ENCODE peak calls at places on chromosomes 6 and 20, in ten cellular contexts. R is tibial artery, U is right atrium auricular region, V is transverse colon, B is IMR-90, A is heart right ventricle, F is SK-N-SH, N is cardiac muscle cell, H is hepatocyte, S is heart left ventricle. M is an unnamed sample.
A peak's percentile ranks its signal among the peaks of the same experiment; 100 is the strongest.

GRCh38 chr6:137902721-137903120 is 35.7 kb downstream of the TNFAIP3 start:
- DNase-seq in U (no peak), R (no peak), F (no peak), H (no peak), N (no peak), B (no peak), A (no peak), S (no peak), V (no peak), M (no peak)

GRCh38 chr6:166415306-166415705 is 32.6 kb upstream of the MPC1 start:
- DNase-seq in R (no peak), A (no peak), F (no peak), V (peak; percentile 33), N (no peak), U (no peak), H (no peak), S (no peak), B (no peak), M (no peak)

GRCh38 chr20:32077192-32077591 is 25.1 kb downstream of the HCK start:
- DNase-seq in A (no peak), S (no peak), N (no peak), R (no peak), B (no peak), U (no peak), F (no peak), V (no peak), H (no peak), M (no peak)

GRCh38 chr6:52994031-52994788 is 874 bp downstream of the GSTA4 start:
- DNase-seq in R (no peak), A (peak; percentile 22), N (peak; percentile 55), F (peak; percentile 38), H (peak; percentile 45), S (peak; percentile 29), B (peak; percentile 51), U (no peak), V (peak; percentile 19), M (no peak)

GRCh38 chr6:44086931-44087574 is 40.2 kb downstream of the MRPL14 start:
- DNase-seq in U (no peak), H (peak; percentile 52), F (peak; percentile 80), S (peak; percentile 46), A (no peak), B (no peak), R (no peak), N (peak; percentile 44), V (no peak), M (no peak)

GRCh38 chr6:137981758-137982157 is 114.7 kb downstream of the TNFAIP3 start:
- DNase-seq in A (no peak), B (no peak), F (no peak), H (no peak), U (no peak), N (no peak), V (no peak), S (no peak), R (no peak), M (no peak)

GRCh38 chr6:138044458-138044857 is 62.8 kb downstream of the PERP start:
- DNase-seq in U (no peak), A (no peak), N (no peak), R (no peak), V (no peak), F (no peak), B (peak; percentile 17), S (no peak), H (no peak), M (no peak)

GRCh38 chr6:142871910-142872331 is 73.1 kb downstream of the HIVEP2 start:
- DNase-seq in V (peak; percentile 59), S (peak; percentile 48), H (peak; percentile 60), R (peak; percentile 59), A (peak; percentile 56), U (peak; percentile 65), F (no peak), N (peak; percentile 93), B (peak; percentile 96), M (no peak)

GRCh38 chr20:19887566-19888268 is 129.4 kb upstream of the NAA20 start:
- DNase-seq in A (no peak), N (no peak), U (no peak), F (no peak), R (no peak), S (no peak), V (no peak), B (no peak), H (no peak), M (no peak)

GRCh38 chr20:19885981-19886665 is 128.1 kb downstream of the RIN2 start:
- DNase-seq in U (peak; percentile 75), B (peak; percentile 61), N (peak; percentile 45), S (peak; percentile 43), R (peak; percentile 61), H (peak; percentile 28), A (peak; percentile 46), V (peak; percentile 72), F (no peak), M (peak; percentile 59)

GRCh38 chr20:19888269-19888669 is 128.9 kb upstream of the NAA20 start:
- DNase-seq in V (peak; percentile 36), F (no peak), N (no peak), A (peak; percentile 20), U (no peak), S (peak; percentile 35), B (no peak), R (peak; percentile 33), H (no peak), M (no peak)

GRCh38 chr20:19885576-19885956 is 127.5 kb downstream of the RIN2 start:
- DNase-seq in V (no peak), S (no peak), A (no peak), H (no peak), U (no peak), R (no peak), F (no peak), B (no peak), N (no peak), M (no peak)

GRCh38 chr20:19886666-19887288 is 128.7 kb downstream of the RIN2 start:
- DNase-seq in N (no peak), S (no peak), B (peak; percentile 56), F (no peak), R (no peak), H (peak; percentile 35), U (no peak), A (no peak), V (peak; percentile 50), M (no peak)
- H3K27ac ChIP-seq in N (peak overlapping the region; percentile 79), S (peak overlapping the region; percentile 71), B (peak overlapping the region; percentile 100), F (no peak overlapping the region), R (peak overlapping the region; percentile 82), H (peak overlapping the region; percentile 89), U (peak overlapping the region; percentile 83), A (peak overlapping the region; percentile 87), V (peak overlapping the region; percentile 88), M (peak overlapping the region; percentile 68)

GRCh38 chr6:147554281-147554680 is 45.8 kb downstream of the SAMD5 start:
- DNase-seq in B (no peak), F (no peak), H (no peak), V (no peak), U (no peak), N (no peak), S (no peak), A (peak; percentile 12), R (no peak), M (no peak)

GRCh38 chr6:147564556-147564955 is 56.1 kb downstream of the SAMD5 start:
- DNase-seq in R (no peak), S (no peak), B (peak; percentile 59), A (no peak), H (no peak), V (no peak), N (no peak), F (no peak), U (no peak), M (no peak)

GRCh38 chr6:147561742-147562141 is 53.3 kb downstream of the SAMD5 start:
- DNase-seq in B (no peak), S (no peak), H (no peak), U (no peak), A (no peak), N (no peak), F (no peak), V (no peak), R (no peak), M (no peak)

GRCh38 chr6:147560670-147561069 is 52.2 kb downstream of the SAMD5 start:
- DNase-seq in R (no peak), N (no peak), F (no peak), U (no peak), H (no peak), A (no peak), B (no peak), V (no peak), S (no peak), M (no peak)

GRCh38 chr6:147559016-147559415 is 50.5 kb downstream of the SAMD5 start:
- DNase-seq in A (no peak), S (no peak), R (no peak), B (peak; percentile 5), H (no peak), N (peak; percentile 5), V (peak; percentile 35), U (no peak), F (no peak), M (no peak)
- H3K27ac ChIP-seq in A (no peak overlapping the region), S (no peak overlapping the region), R (no peak overlapping the region), B (no peak overlapping the region), H (peak overlapping the region; percentile 18), N (no peak overlapping the region), V (peak overlapping the region; percentile 30), U (no peak overlapping the region), F (no peak overlapping the region), M (no peak overlapping the region)

GRCh38 chr6:41058783-41059181 is 5.8 kb downstream of the APOBEC2 start:
- DNase-seq in R (no peak), F (no peak), A (no peak), V (no peak), B (no peak), H (no peak), N (no peak), S (no peak), U (no peak), M (no peak)

GRCh38 chr6:41062056-41062455 is 9.1 kb downstream of the APOBEC2 start:
- DNase-seq in N (no peak), R (no peak), A (no peak), S (no peak), H (no peak), B (no peak), F (no peak), V (no peak), U (no peak), M (no peak)

GRCh38 chr6:41056768-41057490 is 3.9 kb downstream of the APOBEC2 start:
- DNase-seq in B (no peak), S (no peak), F (no peak), H (peak; percentile 66), N (no peak), R (no peak), U (peak; percentile 55), V (no peak), A (no peak), M (no peak)

GRCh38 chr6:41061196-41061726 is 8.3 kb downstream of the APOBEC2 start:
- DNase-seq in B (no peak), S (no peak), H (no peak), N (no peak), R (no peak), F (no peak), A (no peak), U (no peak), V (no peak), M (no peak)

GRCh38 chr6:41059569-41059968 is 6.6 kb downstream of the APOBEC2 start:
- DNase-seq in N (no peak), B (peak; percentile 47), H (no peak), V (no peak), S (no peak), A (no peak), U (no peak), F (no peak), R (no peak), M (no peak)
- H3K27ac ChIP-seq in N (peak overlapping the region; percentile 84), B (no peak overlapping the region), H (no peak overlapping the region), V (no peak overlapping the region), S (peak overlapping the region; percentile 53), A (peak overlapping the region; percentile 69), U (peak overlapping the region; percentile 94), F (no peak overlapping the region), R (no peak overlapping the region), M (no peak overlapping the region)

DNA sequence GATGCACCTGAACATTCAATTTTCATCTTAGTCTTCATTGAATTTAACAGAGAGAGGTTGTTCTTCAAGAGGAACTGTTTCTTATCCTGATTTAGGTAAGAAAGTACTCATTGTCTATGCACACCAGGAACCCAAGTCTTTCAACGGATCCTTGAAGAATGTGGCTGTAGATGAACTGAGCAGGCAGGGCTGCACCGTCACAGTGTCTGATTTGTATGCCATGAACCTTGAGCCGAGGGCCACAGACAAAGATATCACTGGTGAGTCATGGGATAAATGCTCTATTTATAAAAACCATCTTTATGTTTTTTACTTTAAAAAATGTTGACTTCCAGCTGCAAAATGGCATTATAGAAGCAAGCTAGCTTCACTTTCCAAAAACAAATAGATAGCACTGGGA is 10.2 kb downstream of the NQO2 start:
- DNase-seq in F (no peak), V (no peak), H (no peak), U (no peak), A (no peak), B (peak; percentile 41), S (no peak), N (peak; percentile 34), R (no peak), M (no peak)
- H3K27ac ChIP-seq in F (no peak overlapping the region), V (no peak overlapping the region), H (peak overlapping the region; percentile 23), U (no peak overlapping the region), A (no peak overlapping the region), B (no peak overlapping the region), S (no peak overlapping the region), N (no peak overlapping the region), R (no peak overlapping the region), M (no peak overlapping the region)